ENCODE peak calls at places on chromosomes 1 and 21, in nine cellular contexts. H is lower leg skin, L is breast epithelium, W is endothelial cell, K is brain microvascular endothelial cell, X is PC-3, C is AG10803, R is nephron progenitor cell, M is heart right ventricle. Y is an unnamed sample.

GRCh38 chr21:45417256-45417950 is 12.4 kb downstream of the COL18A1 start:
- DNase-seq in H (no peak), L (no peak), W (no peak), K (no peak), X (no peak), C (no peak), R (no peak), M (no peak), Y (no peak)

GRCh38 chr1:27007909-27008582 is 4.6 kb downstream of the TENT5B start:
- DNase-seq in H (no peak), L (peak; percentile 78), W (no peak), K (no peak), X (peak; percentile 92), C (peak; percentile 75), R (no peak), M (no peak), Y (no peak)

GRCh38 chr1:228206582-228207351 is 1.1 kb upstream of the OBSCN start:
- DNase-seq in H (no peak), L (no peak), W (no peak), K (no peak), X (no peak), C (no peak), R (no peak), M (no peak), Y (no peak)

GRCh38 chr1:111275079-111275478 is 15.6 kb upstream of the CHIA start:
- DNase-seq in H (peak; percentile 82), L (no peak), W (no peak), K (no peak), X (peak; percentile 91), C (peak; percentile 95), R (no peak), M (peak; percentile 73), Y (no peak)

GRCh38 chr1:56686171-56686570 is 41.1 kb downstream of the PRKAA2 start:
- DNase-seq in H (no peak), L (no peak), W (no peak), K (peak; percentile 11), X (peak; percentile 39), C (peak; percentile 15), R (no peak), M (no peak), Y (no peak)

GRCh38 chr21:41769106-41769505 is 2.3 kb upstream of the RIPK4 start:
- DNase-seq in H (no peak), L (peak; percentile 48), W (no peak), K (no peak), X (no peak), C (no peak), R (no peak), M (no peak), Y (no peak)

GRCh38 chr1:33097762-33098161 is 16.8 kb downstream of the AZIN2 start:
- DNase-seq in H (no peak), L (no peak), W (no peak), K (no peak), X (no peak), C (no peak), R (no peak), M (no peak), Y (no peak)

GRCh38 chr1:65512383-65512782 is 91.9 kb downstream of the LEPR start:
- DNase-seq in H (no peak), L (no peak), W (no peak), K (no peak), X (no peak), C (no peak), R (no peak), M (peak; percentile 7), Y (no peak)

GRCh38 chr1:185044387-185044786 is 971 bp upstream of the RNF2 start:
- DNase-seq in H (no peak), L (no peak), W (no peak), K (no peak), X (no peak), C (no peak), R (no peak), M (no peak), Y (no peak)

GRCh38 chr1:185045793-185046441 is 559 bp downstream of the RNF2 start:
- DNase-seq in H (peak; percentile 18), L (no peak), W (peak; percentile 62), K (peak; percentile 24), X (no peak), C (peak; percentile 17), R (peak; percentile 71), M (peak; percentile 16), Y (no peak)

GRCh38 chr1:185041742-185042141 is 3.6 kb upstream of the RNF2 start:
- DNase-seq in H (no peak), L (no peak), W (no peak), K (no peak), X (no peak), C (no peak), R (no peak), M (no peak), Y (no peak)

GRCh38 chr1:185046639-185047038 is 1.3 kb downstream of the RNF2 start:
- DNase-seq in H (no peak), L (no peak), W (no peak), K (no peak), X (no peak), C (no peak), R (no peak), M (no peak), Y (no peak)

DNA sequence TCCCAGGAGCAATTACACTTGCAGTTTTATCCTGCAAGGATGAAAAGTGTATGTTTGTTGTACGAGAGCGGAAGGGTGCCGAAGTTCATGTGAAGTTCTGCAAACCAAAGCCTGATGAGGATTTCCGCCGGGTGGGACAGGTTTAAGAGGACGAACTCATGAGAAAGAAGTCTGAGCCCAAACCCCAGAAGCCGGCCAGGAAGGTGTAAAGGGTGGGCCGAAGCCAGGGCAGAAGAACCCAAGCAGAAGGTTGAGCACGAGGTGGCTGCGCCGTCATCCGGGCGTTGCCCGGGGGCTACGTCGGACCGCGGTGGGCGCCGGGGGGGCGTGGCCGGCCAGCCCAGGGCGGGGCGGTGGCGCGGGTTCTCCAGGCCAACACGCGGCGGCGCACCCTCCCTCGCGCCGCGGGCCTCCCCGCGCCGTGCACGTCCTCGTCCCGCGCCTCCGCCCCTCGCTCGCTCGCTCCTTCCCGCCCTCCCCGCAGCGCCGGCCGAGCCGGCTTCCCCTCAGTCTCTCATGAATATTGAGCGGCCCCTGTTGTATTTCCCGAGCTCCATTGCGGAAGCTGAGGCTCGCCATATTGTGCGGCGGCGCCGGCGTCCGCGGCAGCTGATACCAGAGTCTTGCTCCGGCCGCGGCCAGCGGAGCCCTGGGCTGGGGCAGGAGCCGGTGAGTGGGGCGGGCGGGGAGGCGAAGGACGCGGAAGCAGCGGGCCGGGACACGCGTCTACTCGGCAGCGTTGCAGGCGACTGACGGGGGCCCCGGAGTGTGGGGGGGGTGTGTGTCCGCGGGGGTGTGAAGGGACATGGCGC is at the start of gene RNF2:
- DNase-seq in H (peak; percentile 67), L (peak; percentile 69), W (peak; percentile 82), K (peak; percentile 62), X (peak; percentile 67), C (peak; percentile 75), R (peak; percentile 85), M (peak; percentile 84), Y (peak; percentile 35)
- TF ChIP-seq CTCF in H (no peak), L (no peak), W (no peak), K (no peak), X (no peak), C (no peak), R (no peak), M (peak; percentile 15), Y (no peak)

GRCh38 chr1:96075704-96076455 is 645.7 kb upstream of the PTBP2 start:
- DNase-seq in H (no peak), L (no peak), W (no peak), K (no peak), X (peak; percentile 64), C (no peak), R (no peak), M (no peak), Y (no peak)

GRCh38 chr1:96076589-96076988 is 645.0 kb upstream of the PTBP2 start:
- DNase-seq in H (no peak), L (no peak), W (no peak), K (no peak), X (peak; percentile 59), C (no peak), R (no peak), M (no peak), Y (no peak)

DNA sequence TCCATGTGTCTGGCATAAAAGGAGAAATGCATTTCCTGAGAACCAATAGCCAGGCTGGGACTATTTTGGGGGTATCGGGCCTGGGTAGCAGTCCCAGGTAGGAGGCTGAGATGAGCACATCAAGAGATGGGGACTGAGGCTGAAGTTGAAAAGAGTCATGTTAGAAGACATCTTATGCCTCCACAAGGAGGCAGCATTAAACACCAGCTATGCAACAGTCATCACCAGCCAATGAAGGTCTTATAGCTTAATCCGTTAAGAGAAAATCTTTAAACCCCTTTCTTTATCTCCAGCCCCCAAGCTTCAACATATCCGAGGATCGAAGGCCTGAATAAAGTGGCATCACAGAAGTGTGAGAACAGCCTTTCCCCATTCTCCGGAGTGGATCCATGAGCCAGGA is 640.7 kb upstream of the PTBP2 start:
- DNase-seq in H (no peak), L (no peak), W (no peak), K (no peak), X (peak; percentile 43), C (peak; percentile 9), R (no peak), M (no peak), Y (no peak)
- TF ChIP-seq CTCF in H (no peak), L (no peak), W (no peak), K (no peak), X (peak; percentile 51), C (peak; percentile 28), R (no peak), M (no peak), Y (no peak)

GRCh38 chr1:103496014-103496635 is 29.4 kb upstream of the RNPC3 start:
- DNase-seq in H (no peak), L (no peak), W (no peak), K (no peak), X (peak; percentile 64), C (peak; percentile 39), R (no peak), M (no peak), Y (no peak)
- TF ChIP-seq CTCF in H (no peak), L (no peak), W (no peak), K (no peak), X (no peak), C (no peak), R (no peak), M (no peak), Y (no peak)

GRCh38 chr1:168636642-168637111 is 60.3 kb downstream of the XCL1 start:
- DNase-seq in H (peak; percentile 60), L (no peak), W (no peak), K (peak; percentile 41), X (peak; percentile 59), C (peak; percentile 86), R (no peak), M (peak; percentile 31), Y (no peak)

GRCh38 chr1:168635129-168635528 is 58.7 kb downstream of the XCL1 start:
- DNase-seq in H (no peak), L (no peak), W (no peak), K (no peak), X (peak; percentile 28), C (no peak), R (no peak), M (no peak), Y (no peak)

GRCh38 chr1:168638884-168639283 is 62.5 kb downstream of the XCL1 start:
- DNase-seq in H (no peak), L (no peak), W (no peak), K (no peak), X (no peak), C (no peak), R (no peak), M (no peak), Y (no peak)

GRCh38 chr1:168636200-168636599 is 59.8 kb downstream of the XCL1 start:
- DNase-seq in H (no peak), L (no peak), W (no peak), K (no peak), X (peak; percentile 43), C (no peak), R (no peak), M (no peak), Y (no peak)

DNA sequence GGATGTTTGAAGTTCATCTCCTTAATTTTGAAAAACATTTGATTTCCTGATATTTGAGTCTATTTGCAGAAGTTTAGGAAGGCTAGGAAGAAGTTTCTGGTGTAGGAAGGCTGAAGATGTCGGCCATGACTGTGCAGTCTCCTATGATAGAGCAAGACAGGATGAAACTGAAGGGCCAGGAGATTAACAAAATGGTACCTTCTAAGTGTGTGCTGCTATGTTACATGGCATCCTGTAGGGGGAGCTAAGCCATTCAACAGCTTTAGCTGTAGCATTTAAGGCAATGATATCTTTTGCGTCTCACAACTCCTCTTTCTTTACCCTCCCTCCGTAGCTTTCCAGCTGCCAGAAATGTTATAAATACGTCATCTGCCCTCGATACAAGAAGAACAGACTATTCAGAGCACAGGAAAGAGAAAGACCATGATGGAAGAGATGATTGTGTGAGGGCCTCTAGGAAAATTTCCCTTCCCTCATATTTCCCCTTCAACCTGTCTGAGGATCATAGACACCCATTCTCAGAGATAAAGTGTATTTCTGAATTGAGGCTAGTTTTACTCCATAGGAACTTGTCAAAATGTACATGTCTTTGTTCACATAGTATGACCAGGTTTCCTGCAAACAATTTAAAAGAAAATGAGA is 61.1 kb downstream of the XCL1 start:
- DNase-seq in H (no peak), L (no peak), W (peak; percentile 19), K (no peak), X (peak; percentile 60), C (no peak), R (no peak), M (no peak), Y (no peak)
- TF ChIP-seq CTCF in H (no peak), L (no peak), W (peak; percentile 74), K (peak; percentile 74), X (peak; percentile 91), C (peak; percentile 45), R (peak; percentile 61), M (peak; percentile 58), Y (no peak)

Y was measured in omental fat pad.